ENCODE peak calls at places on chromosomes 7 and 10, in seven cellular contexts. T is A549; B is brain microvascular endothelial cell; K is CD4-positive, alpha-beta T cell; A is pancreas; X is neural crest cell; D is NB4. L is an unnamed sample.

GRCh38 chr10:131961777-131962450 is 19.8 kb downstream of the BNIP3 start:
- DNase-seq in T (no peak), B (no peak), K (no peak), A (peak), X (no peak), D (peak), L (no peak)

GRCh38 chr7:140677496-140677895 is 4.8 kb downstream of the ADCK2 start:
- DNase-seq in T (no peak), B (no peak), K (no peak), A (no peak), X (no peak), D (no peak), L (no peak)

GRCh38 chr7:127887096-127887495 is 144.1 kb downstream of the LRRC4 start:
- DNase-seq in T (no peak), B (no peak), K (no peak), A (no peak), X (no peak), D (no peak), L (no peak)

GRCh38 chr7:137867289-137867688 is 20.5 kb upstream of the DGKI start:
- DNase-seq in T (no peak), B (no peak), K (no peak), A (no peak), X (no peak), D (no peak), L (no peak)

GRCh38 chr7:876972-877311 is 588 bp downstream of the GET4 start:
- DNase-seq in T (peak), B (no peak), K (no peak), A (no peak), X (no peak), D (peak), L (no peak)

GRCh38 chr7:194257-194995 is 2.1 kb downstream of the FAM20C start:
- DNase-seq in T (no peak), B (peak), K (no peak), A (no peak), X (no peak), D (no peak), L (peak)

GRCh38 chr10:34492081-34492480 is 323.0 kb downstream of the PARD3 start:
- DNase-seq in T (peak), B (no peak), K (no peak), A (no peak), X (no peak), D (no peak), L (no peak)

GRCh38 chr10:104328636-104328915 is 9.7 kb downstream of the ITPRIP start:
- DNase-seq in T (no peak), B (no peak), K (no peak), A (no peak), X (no peak), D (no peak), L (no peak)

GRCh38 chr7:55546826-55547225 is 25.5 kb downstream of the VOPP1 start:
- DNase-seq in T (peak), B (peak), K (no peak), A (peak), X (no peak), D (peak), L (no peak)

GRCh38 chr10:68269562-68269961 is 37.6 kb upstream of the ATOH7 start:
- DNase-seq in T (no peak), B (no peak), K (no peak), A (no peak), X (no peak), D (no peak), L (no peak)

GRCh38 chr10:102524746-102525145 is 21.0 kb downstream of the SUFU start:
- DNase-seq in T (no peak), B (no peak), K (no peak), A (no peak), X (no peak), D (no peak), L (no peak)

GRCh38 chr10:126511917-126512487 is 123.7 kb upstream of the ADAM12 start:
- DNase-seq in T (no peak), B (no peak), K (no peak), A (no peak), X (no peak), D (peak), L (peak)

GRCh38 chr7:120077777-120078176 is 195.2 kb upstream of the KCND2 start:
- DNase-seq in T (no peak), B (no peak), K (no peak), A (no peak), X (no peak), D (no peak), L (no peak)

GRCh38 chr10:115355162-115355760 is 262.1 kb downstream of the ATRNL1 start:
- DNase-seq in T (peak), B (peak), K (no peak), A (no peak), X (peak), D (peak), L (peak)

GRCh38 chr10:69382382-69383117 is 34.2 kb downstream of the TACR2 start:
- DNase-seq in T (peak), B (peak), K (no peak), A (no peak), X (no peak), D (no peak), L (no peak)

GRCh38 chr10:132817701-132818211 is 31.8 kb upstream of the NKX6-2 start:
- DNase-seq in T (no peak), B (no peak), K (no peak), A (no peak), X (no peak), D (no peak), L (no peak)

GRCh38 chr7:42911482-42912447 is at the start of gene C7orf25:
- DNase-seq in T (peak), B (peak), K (peak), A (peak), X (peak), D (peak), L (peak)
- TF ChIP-seq CTCF in T (no peak), B (no peak), K (no peak), A (no peak), X (no peak), D (no peak), L (no peak)

DNA sequence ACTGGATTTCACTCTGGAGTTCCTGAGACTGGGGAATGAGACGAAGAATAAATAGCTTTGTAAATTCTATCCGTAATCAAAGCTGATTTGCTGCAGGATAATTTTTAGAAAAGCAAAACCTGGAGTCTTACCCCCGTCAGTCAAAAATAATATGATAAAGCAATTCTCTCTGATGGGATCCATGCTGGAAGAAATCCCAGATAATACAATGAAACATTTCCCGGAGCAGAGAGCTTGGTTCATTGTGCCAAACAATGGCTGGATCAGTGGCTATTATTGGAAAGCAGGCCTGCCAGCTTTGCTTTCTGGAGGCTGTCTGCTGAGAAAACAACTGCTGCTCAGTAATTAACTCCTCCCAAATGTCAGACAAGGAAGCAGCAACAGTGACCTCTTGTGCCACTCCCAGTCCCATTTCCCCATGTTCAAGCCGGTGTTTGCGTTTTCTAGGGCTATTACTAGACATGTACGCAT is 609.4 kb upstream of the PCDH15 start:
- DNase-seq in T (no peak), B (peak), K (no peak), A (no peak), X (peak), D (peak), L (peak)
- TF ChIP-seq CTCF in T (no peak), B (no peak), K (no peak), A (no peak), X (peak), D (no peak), L (peak)

GRCh38 chr7:28766359-28766758 is 191.8 kb downstream of the TRIL start:
- DNase-seq in T (no peak), B (no peak), K (no peak), A (no peak), X (no peak), D (no peak), L (no peak)

GRCh38 chr7:28767356-28767755 is 190.8 kb downstream of the TRIL start:
- DNase-seq in T (no peak), B (no peak), K (no peak), A (no peak), X (no peak), D (no peak), L (no peak)

GRCh38 chr7:28773423-28774129 is 184.6 kb downstream of the TRIL start:
- DNase-seq in T (no peak), B (no peak), K (no peak), A (no peak), X (no peak), D (no peak), L (no peak)

GRCh38 chr7:28771901-28772622 is 186.1 kb downstream of the TRIL start:
- DNase-seq in T (no peak), B (no peak), K (no peak), A (no peak), X (no peak), D (no peak), L (no peak)

GRCh38 chr7:28768577-28769147 is 189.5 kb downstream of the TRIL start:
- DNase-seq in T (no peak), B (peak), K (no peak), A (no peak), X (no peak), D (no peak), L (no peak)
- TF ChIP-seq CTCF in T (no peak), B (no peak), K (no peak), A (no peak), X (no peak), D (no peak), L (no peak)

GRCh38 chr7:151570366-151570915 is 50.7 kb upstream of the RHEB start:
- DNase-seq in T (peak), B (no peak), K (no peak), A (no peak), X (no peak), D (peak), L (no peak)
- TF ChIP-seq CTCF in T (peak), B (peak), K (peak), A (no peak), X (peak), D (peak), L (no peak)

GRCh38 chr7:98879989-98880337 is 1.6 kb downstream of the TRRAP start:
- DNase-seq in T (no peak), B (no peak), K (no peak), A (no peak), X (no peak), D (no peak), L (no peak)

GRCh38 chr7:98880485-98880884 is 2.2 kb downstream of the TRRAP start:
- DNase-seq in T (no peak), B (no peak), K (no peak), A (no peak), X (no peak), D (no peak), L (no peak)

GRCh38 chr7:98878365-98879197 is at the start of gene TRRAP:
- DNase-seq in T (peak), B (peak), K (peak), A (peak), X (peak), D (peak), L (peak)

GRCh38 chr7:98877692-98878364 is 504 bp upstream of the TRRAP start:
- DNase-seq in T (no peak), B (no peak), K (no peak), A (no peak), X (no peak), D (no peak), L (no peak)

DNA sequence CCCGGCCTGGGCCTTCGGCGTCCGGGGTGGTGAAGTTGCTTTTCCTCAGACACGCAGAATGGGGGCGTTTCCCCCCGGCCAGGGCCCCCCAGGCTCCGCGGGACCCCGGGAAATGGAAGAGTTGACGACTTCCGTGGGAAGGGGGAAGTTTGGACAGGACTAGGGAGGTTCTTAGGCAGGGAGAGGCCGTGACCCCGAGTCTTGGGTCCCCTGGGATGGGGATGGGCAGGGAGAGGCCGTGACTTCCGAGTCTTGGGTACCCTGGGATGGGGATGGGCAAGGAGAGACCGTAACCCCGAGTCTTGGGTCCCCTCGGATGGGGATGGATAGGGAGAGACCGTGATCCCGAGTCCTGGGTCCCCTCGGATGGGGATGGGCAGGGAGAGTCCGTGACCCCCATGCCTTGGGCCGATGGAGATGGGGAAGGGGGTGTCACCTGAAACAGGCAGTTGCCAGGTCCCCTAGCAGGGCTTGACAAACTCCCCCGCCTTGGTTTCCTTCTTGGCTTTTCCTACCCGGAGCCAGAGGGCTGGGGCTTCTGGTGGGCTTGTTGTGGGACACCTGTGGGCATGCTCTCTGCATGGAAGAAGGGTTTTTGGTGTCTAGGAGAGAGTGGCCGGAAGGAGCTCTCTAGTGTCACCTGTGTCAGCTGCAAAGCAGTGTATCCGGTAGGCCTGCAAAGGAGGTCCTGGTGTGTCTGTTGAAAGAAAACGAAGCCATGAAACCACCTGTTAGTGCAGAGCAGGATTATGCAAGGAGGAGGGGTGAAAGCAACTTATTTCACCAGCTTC is 1.1 kb downstream of the TRRAP start:
- DNase-seq in T (peak), B (no peak), K (peak), A (peak), X (no peak), D (peak), L (no peak)
- TF ChIP-seq CTCF in T (no peak), B (peak), K (peak), A (no peak), X (peak), D (peak), L (peak)

GRCh38 chr7:4641667-4642467 is 40.2 kb upstream of the FOXK1 start:
- DNase-seq in T (peak), B (peak), K (peak), A (peak), X (peak), D (peak), L (peak)
- TF ChIP-seq CTCF in T (peak), B (peak), K (peak), A (no peak), X (peak), D (peak), L (no peak)

GRCh38 chr10:9766762-9767161 is 1250.9 kb upstream of the CELF2 start:
- DNase-seq in T (no peak), B (no peak), K (no peak), A (no peak), X (no peak), D (no peak), L (no peak)
- TF ChIP-seq CTCF in T (no peak), B (peak), K (no peak), A (no peak), X (peak), D (no peak), L (no peak)